ENCODE peak calls at places on chromosomes 12 and 14, in ten cellular contexts. One of them, this sample, is unnamed. For H3K36me3, the result is how much of the 10 kb centered on the place peaks cover.

GRCh38 chr14:68479247-68479646 is 313.6 kb downstream of the ZFP36L1 start:
- DNase-seq in neural progenitor cell: no peak
- DNase-seq in DND-41: no peak
- DNase-seq in sigmoid colon: no peak
- DNase-seq in uterus: no peak
- DNase-seq in lung: no peak
- DNase-seq in breast epithelium: no peak
- DNase-seq in BJ: no peak
- DNase-seq in CD8-positive, alpha-beta T cell: no peak
- DNase-seq in testis: no peak
- DNase-seq in this sample: no peak

GRCh38 chr14:49464885-49465284 is 121.3 kb downstream of the RPS29 start:
- DNase-seq in neural progenitor cell: peak
- DNase-seq in DND-41: no peak
- DNase-seq in sigmoid colon: no peak
- DNase-seq in uterus: no peak
- DNase-seq in lung: no peak
- DNase-seq in breast epithelium: no peak
- DNase-seq in BJ: no peak
- DNase-seq in CD8-positive, alpha-beta T cell: no peak
- DNase-seq in testis: no peak
- DNase-seq in this sample: no peak

GRCh38 chr12:107327783-107328182 is 234.4 kb upstream of the CRY1 start:
- DNase-seq in neural progenitor cell: no peak
- DNase-seq in DND-41: no peak
- DNase-seq in sigmoid colon: no peak
- DNase-seq in uterus: no peak
- DNase-seq in lung: no peak
- DNase-seq in breast epithelium: no peak
- DNase-seq in BJ: no peak
- DNase-seq in CD8-positive, alpha-beta T cell: no peak
- DNase-seq in testis: no peak
- DNase-seq in this sample: no peak

GRCh38 chr12:13573698-13574321 is 377.3 kb downstream of the EMP1 start:
- DNase-seq in neural progenitor cell: no peak
- DNase-seq in DND-41: no peak
- DNase-seq in sigmoid colon: no peak
- DNase-seq in uterus: no peak
- DNase-seq in lung: no peak
- DNase-seq in breast epithelium: no peak
- DNase-seq in BJ: peak
- DNase-seq in CD8-positive, alpha-beta T cell: no peak
- DNase-seq in testis: no peak
- DNase-seq in this sample: no peak

GRCh38 chr12:108131657-108132126 is 2.6 kb downstream of the WSCD2 start:
- DNase-seq in neural progenitor cell: peak
- DNase-seq in DND-41: no peak
- DNase-seq in sigmoid colon: no peak
- DNase-seq in uterus: no peak
- DNase-seq in lung: no peak
- DNase-seq in breast epithelium: no peak
- DNase-seq in BJ: no peak
- DNase-seq in CD8-positive, alpha-beta T cell: no peak
- DNase-seq in testis: no peak
- DNase-seq in this sample: no peak

GRCh38 chr14:86321151-86321550 is 791.2 kb downstream of the FLRT2 start:
- DNase-seq in neural progenitor cell: no peak
- DNase-seq in DND-41: no peak
- DNase-seq in sigmoid colon: no peak
- DNase-seq in uterus: no peak
- DNase-seq in lung: no peak
- DNase-seq in breast epithelium: no peak
- DNase-seq in BJ: no peak
- DNase-seq in CD8-positive, alpha-beta T cell: no peak
- DNase-seq in testis: no peak
- DNase-seq in this sample: no peak

GRCh38 chr12:122080149-122081107 is 1.9 kb downstream of the MLXIP start:
- DNase-seq in neural progenitor cell: peak
- DNase-seq in DND-41: no peak
- DNase-seq in sigmoid colon: peak
- DNase-seq in uterus: peak
- DNase-seq in lung: peak
- DNase-seq in breast epithelium: no peak
- DNase-seq in BJ: no peak
- DNase-seq in CD8-positive, alpha-beta T cell: no peak
- DNase-seq in testis: peak
- DNase-seq in this sample: peak

GRCh38 chr12:24738436-24738835 is 210.5 kb downstream of the BCAT1 start:
- DNase-seq in neural progenitor cell: no peak
- DNase-seq in DND-41: no peak
- DNase-seq in sigmoid colon: no peak
- DNase-seq in uterus: no peak
- DNase-seq in lung: no peak
- DNase-seq in breast epithelium: no peak
- DNase-seq in BJ: no peak
- DNase-seq in CD8-positive, alpha-beta T cell: no peak
- DNase-seq in testis: no peak
- DNase-seq in this sample: no peak

GRCh38 chr14:103314496-103315277 is 19.4 kb upstream of the EIF5 start:
- DNase-seq in neural progenitor cell: no peak
- DNase-seq in DND-41: no peak
- DNase-seq in sigmoid colon: no peak
- DNase-seq in uterus: no peak
- DNase-seq in lung: no peak
- DNase-seq in breast epithelium: no peak
- DNase-seq in BJ: no peak
- DNase-seq in CD8-positive, alpha-beta T cell: no peak
- DNase-seq in testis: no peak
- DNase-seq in this sample: no peak

GRCh38 chr12:14290951-14291350 is 74.5 kb upstream of the ATF7IP start:
- DNase-seq in neural progenitor cell: no peak
- DNase-seq in DND-41: no peak
- DNase-seq in sigmoid colon: no peak
- DNase-seq in uterus: no peak
- DNase-seq in lung: no peak
- DNase-seq in breast epithelium: no peak
- DNase-seq in BJ: no peak
- DNase-seq in CD8-positive, alpha-beta T cell: no peak
- DNase-seq in testis: no peak
- DNase-seq in this sample: no peak

GRCh38 chr14:34465069-34465859 is 3.2 kb upstream of the SPTSSA start:
- DNase-seq in neural progenitor cell: peak
- DNase-seq in DND-41: no peak
- DNase-seq in sigmoid colon: no peak
- DNase-seq in uterus: no peak
- DNase-seq in lung: no peak
- DNase-seq in breast epithelium: no peak
- DNase-seq in BJ: no peak
- DNase-seq in CD8-positive, alpha-beta T cell: no peak
- DNase-seq in testis: no peak
- DNase-seq in this sample: no peak

DNA sequence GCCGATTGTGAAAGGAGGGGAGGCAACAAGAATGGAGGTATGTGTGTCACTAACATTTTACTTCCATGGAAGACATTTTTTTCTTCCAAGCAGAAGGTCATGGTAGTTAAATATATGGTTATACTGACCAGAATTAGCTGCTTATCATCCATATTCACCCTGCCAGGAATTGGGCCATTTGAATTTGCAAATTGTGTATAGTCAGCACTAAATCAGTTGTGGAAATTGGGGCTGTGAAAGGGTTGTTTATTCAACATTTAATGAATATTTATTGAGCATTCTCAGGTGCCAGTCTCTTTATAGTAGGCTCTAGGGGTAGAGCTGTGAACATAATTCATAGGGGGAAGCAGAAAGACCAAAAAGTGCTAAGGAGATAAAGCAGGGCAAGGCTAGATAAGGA is 38.0 kb downstream of the METAP2 start:
- DNase-seq in neural progenitor cell: no peak
- DNase-seq in DND-41: no peak
- DNase-seq in sigmoid colon: no peak
- DNase-seq in uterus: no peak
- DNase-seq in lung: no peak
- DNase-seq in breast epithelium: no peak
- DNase-seq in BJ: no peak
- DNase-seq in CD8-positive, alpha-beta T cell: no peak
- DNase-seq in testis: no peak
- DNase-seq in this sample: no peak
- H3K36me3 ChIP-seq in neural progenitor cell: under half
- H3K36me3 ChIP-seq in DND-41: half or more
- H3K36me3 ChIP-seq in sigmoid colon: under half
- H3K36me3 ChIP-seq in uterus: under half
- H3K36me3 ChIP-seq in lung: under half
- H3K36me3 ChIP-seq in breast epithelium: under half
- H3K36me3 ChIP-seq in BJ: under half
- H3K36me3 ChIP-seq in CD8-positive, alpha-beta T cell: under half
- H3K36me3 ChIP-seq in testis: under half
- H3K36me3 ChIP-seq in this sample: under half

DNA sequence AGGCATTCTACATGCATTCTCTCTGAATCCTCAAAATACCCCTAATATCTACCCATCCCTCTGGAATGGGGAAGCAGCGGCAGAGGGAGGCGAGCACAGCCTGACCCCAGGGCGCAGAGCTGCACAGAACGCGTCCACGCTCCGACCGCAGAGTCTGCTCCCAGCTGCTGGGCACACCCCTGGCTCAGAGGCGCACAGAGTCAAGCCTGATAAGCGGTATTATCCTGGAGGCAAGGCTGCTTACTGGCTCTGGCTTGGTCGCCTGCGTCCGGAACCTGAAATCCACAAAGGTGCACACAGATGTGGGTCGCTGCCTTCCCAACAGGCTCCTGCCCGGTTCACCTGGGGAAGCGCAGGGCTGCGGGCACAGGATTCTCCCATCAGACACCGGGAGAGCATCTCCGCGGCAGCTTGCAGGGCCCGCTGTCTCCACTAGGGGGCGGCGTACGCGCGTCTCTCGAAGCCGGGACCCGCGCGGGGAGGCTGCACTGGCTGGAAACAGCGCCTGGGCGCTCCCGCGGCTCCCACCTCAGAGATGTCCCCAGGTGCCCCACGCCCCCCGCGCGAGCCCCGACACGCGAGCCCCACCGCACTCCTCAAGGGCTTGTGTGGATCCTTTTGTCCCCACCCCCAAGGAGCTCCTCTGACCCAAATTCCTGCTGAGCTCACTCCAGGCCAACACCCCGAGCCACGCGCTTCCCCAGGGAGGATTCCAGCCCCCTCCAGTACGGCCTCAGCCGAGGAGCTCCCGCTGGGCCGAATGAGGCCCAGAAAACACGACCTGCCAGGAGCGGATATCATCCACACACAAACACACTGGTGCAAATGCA is 120.1 kb upstream of the FZD10 start:
- DNase-seq in neural progenitor cell: peak
- DNase-seq in DND-41: peak
- DNase-seq in sigmoid colon: no peak
- DNase-seq in uterus: no peak
- DNase-seq in lung: peak
- DNase-seq in breast epithelium: no peak
- DNase-seq in BJ: no peak
- DNase-seq in CD8-positive, alpha-beta T cell: peak
- DNase-seq in testis: peak
- DNase-seq in this sample: peak
- TF ChIP-seq CTCF in neural progenitor cell: peak
- TF ChIP-seq CTCF in DND-41: peak
- TF ChIP-seq CTCF in sigmoid colon: no peak
- TF ChIP-seq CTCF in uterus: peak
- TF ChIP-seq CTCF in lung: peak
- TF ChIP-seq CTCF in breast epithelium: peak
- TF ChIP-seq CTCF in BJ: peak
- TF ChIP-seq CTCF in CD8-positive, alpha-beta T cell: peak
- TF ChIP-seq CTCF in testis: peak
- TF ChIP-seq CTCF in this sample: peak

GRCh38 chr12:110353211-110353965 is 50.1 kb downstream of the ANAPC7 start:
- DNase-seq in neural progenitor cell: no peak
- DNase-seq in DND-41: no peak
- DNase-seq in sigmoid colon: peak
- DNase-seq in uterus: no peak
- DNase-seq in lung: no peak
- DNase-seq in breast epithelium: no peak
- DNase-seq in BJ: no peak
- DNase-seq in CD8-positive, alpha-beta T cell: no peak
- DNase-seq in testis: no peak
- DNase-seq in this sample: no peak

GRCh38 chr12:110351119-110351518 is 52.4 kb downstream of the ANAPC7 start:
- DNase-seq in neural progenitor cell: no peak
- DNase-seq in DND-41: no peak
- DNase-seq in sigmoid colon: no peak
- DNase-seq in uterus: no peak
- DNase-seq in lung: no peak
- DNase-seq in breast epithelium: no peak
- DNase-seq in BJ: no peak
- DNase-seq in CD8-positive, alpha-beta T cell: no peak
- DNase-seq in testis: no peak
- DNase-seq in this sample: no peak

GRCh38 chr12:110354172-110354780 is 49.2 kb downstream of the ANAPC7 start:
- DNase-seq in neural progenitor cell: no peak
- DNase-seq in DND-41: no peak
- DNase-seq in sigmoid colon: no peak
- DNase-seq in uterus: no peak
- DNase-seq in lung: no peak
- DNase-seq in breast epithelium: no peak
- DNase-seq in BJ: no peak
- DNase-seq in CD8-positive, alpha-beta T cell: no peak
- DNase-seq in testis: no peak
- DNase-seq in this sample: no peak

GRCh38 chr12:110355080-110355479 is 48.4 kb downstream of the ANAPC7 start:
- DNase-seq in neural progenitor cell: peak
- DNase-seq in DND-41: peak
- DNase-seq in sigmoid colon: no peak
- DNase-seq in uterus: no peak
- DNase-seq in lung: no peak
- DNase-seq in breast epithelium: no peak
- DNase-seq in BJ: no peak
- DNase-seq in CD8-positive, alpha-beta T cell: peak
- DNase-seq in testis: no peak
- DNase-seq in this sample: no peak

DNA sequence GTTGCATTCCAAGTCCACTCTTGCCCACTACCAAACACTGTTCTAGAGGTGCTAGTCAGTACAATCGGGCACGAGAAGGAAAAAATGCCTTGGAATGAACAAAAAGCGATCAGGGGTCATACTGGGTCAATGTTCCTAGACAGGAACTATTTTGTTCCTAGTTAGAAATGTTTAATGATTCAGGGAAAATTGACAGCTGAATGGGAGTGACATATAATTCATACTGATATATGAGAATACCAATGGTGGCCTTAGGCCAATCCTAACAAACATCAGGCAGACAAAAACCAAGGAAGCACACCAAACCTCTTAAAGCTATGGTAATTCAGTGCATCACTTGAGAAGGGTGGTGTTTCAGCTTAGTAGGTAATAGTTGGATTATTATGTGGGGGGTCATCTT is 51.1 kb downstream of the ANAPC7 start:
- DNase-seq in neural progenitor cell: no peak
- DNase-seq in DND-41: no peak
- DNase-seq in sigmoid colon: no peak
- DNase-seq in uterus: no peak
- DNase-seq in lung: no peak
- DNase-seq in breast epithelium: no peak
- DNase-seq in BJ: no peak
- DNase-seq in CD8-positive, alpha-beta T cell: no peak
- DNase-seq in testis: no peak
- DNase-seq in this sample: no peak
- H3K36me3 ChIP-seq in neural progenitor cell: under half
- H3K36me3 ChIP-seq in DND-41: under half
- H3K36me3 ChIP-seq in sigmoid colon: under half
- H3K36me3 ChIP-seq in uterus: under half
- H3K36me3 ChIP-seq in lung: under half
- H3K36me3 ChIP-seq in breast epithelium: under half
- H3K36me3 ChIP-seq in BJ: under half
- H3K36me3 ChIP-seq in CD8-positive, alpha-beta T cell: under half
- H3K36me3 ChIP-seq in testis: under half
- H3K36me3 ChIP-seq in this sample: under half

GRCh38 chr12:120784804-120785203 is 59.2 kb downstream of the ACADS start:
- DNase-seq in neural progenitor cell: no peak
- DNase-seq in DND-41: no peak
- DNase-seq in sigmoid colon: no peak
- DNase-seq in uterus: no peak
- DNase-seq in lung: no peak
- DNase-seq in breast epithelium: no peak
- DNase-seq in BJ: no peak
- DNase-seq in CD8-positive, alpha-beta T cell: no peak
- DNase-seq in testis: no peak
- DNase-seq in this sample: no peak
- TF ChIP-seq CTCF in neural progenitor cell: no peak
- TF ChIP-seq CTCF in DND-41: no peak
- TF ChIP-seq CTCF in sigmoid colon: no peak
- TF ChIP-seq CTCF in uterus: no peak
- TF ChIP-seq CTCF in lung: no peak
- TF ChIP-seq CTCF in breast epithelium: no peak
- TF ChIP-seq CTCF in BJ: no peak
- TF ChIP-seq CTCF in CD8-positive, alpha-beta T cell: no peak
- TF ChIP-seq CTCF in testis: no peak
- TF ChIP-seq CTCF in this sample: no peak